ENCODE peak calls at places on chromosome 9, in nine cellular contexts. One of them, this sample, is unnamed.

GRCh38 chr9:99109522-99109921 is 4.6 kb downstream of the TGFBR1 start:
- DNase-seq in cardiac fibroblast: peak
- DNase-seq in AG10803: peak
- DNase-seq in GM10248: no peak
- DNase-seq in CD4-positive, alpha-beta T cell: no peak
- DNase-seq in BE2C: no peak
- DNase-seq in heart left ventricle: no peak
- DNase-seq in cardiac muscle cell: peak
- DNase-seq in HL-60: peak
- DNase-seq in this sample: no peak

GRCh38 chr9:128420060-128420650 is 502 bp upstream of the CERCAM start:
- DNase-seq in cardiac fibroblast: peak
- DNase-seq in AG10803: peak
- DNase-seq in GM10248: peak
- DNase-seq in CD4-positive, alpha-beta T cell: peak
- DNase-seq in BE2C: peak
- DNase-seq in heart left ventricle: peak
- DNase-seq in cardiac muscle cell: peak
- DNase-seq in HL-60: no peak
- DNase-seq in this sample: peak

GRCh38 chr9:123265833-123266232 is 2.6 kb downstream of the STRBP start:
- DNase-seq in cardiac fibroblast: no peak
- DNase-seq in AG10803: no peak
- DNase-seq in GM10248: no peak
- DNase-seq in CD4-positive, alpha-beta T cell: no peak
- DNase-seq in BE2C: no peak
- DNase-seq in heart left ventricle: no peak
- DNase-seq in cardiac muscle cell: no peak
- DNase-seq in HL-60: peak
- DNase-seq in this sample: no peak

GRCh38 chr9:27162045-27162444 is 53.0 kb downstream of the TEK start:
- DNase-seq in cardiac fibroblast: peak
- DNase-seq in AG10803: peak
- DNase-seq in GM10248: no peak
- DNase-seq in CD4-positive, alpha-beta T cell: no peak
- DNase-seq in BE2C: no peak
- DNase-seq in heart left ventricle: no peak
- DNase-seq in cardiac muscle cell: peak
- DNase-seq in HL-60: no peak
- DNase-seq in this sample: no peak

GRCh38 chr9:11194249-11194648 is 581.4 kb upstream of the PTPRD start:
- DNase-seq in cardiac fibroblast: no peak
- DNase-seq in AG10803: no peak
- DNase-seq in GM10248: no peak
- DNase-seq in CD4-positive, alpha-beta T cell: no peak
- DNase-seq in BE2C: no peak
- DNase-seq in heart left ventricle: peak
- DNase-seq in cardiac muscle cell: no peak
- DNase-seq in HL-60: no peak
- DNase-seq in this sample: no peak

GRCh38 chr9:135369401-135369800 is 110.2 kb upstream of the PPP1R26 start:
- DNase-seq in cardiac fibroblast: no peak
- DNase-seq in AG10803: no peak
- DNase-seq in GM10248: no peak
- DNase-seq in CD4-positive, alpha-beta T cell: no peak
- DNase-seq in BE2C: no peak
- DNase-seq in heart left ventricle: no peak
- DNase-seq in cardiac muscle cell: no peak
- DNase-seq in HL-60: no peak
- DNase-seq in this sample: no peak

GRCh38 chr9:104091708-104092107 is 2.4 kb upstream of the SMC2 start:
- DNase-seq in cardiac fibroblast: peak
- DNase-seq in AG10803: no peak
- DNase-seq in GM10248: peak
- DNase-seq in CD4-positive, alpha-beta T cell: no peak
- DNase-seq in BE2C: no peak
- DNase-seq in heart left ventricle: peak
- DNase-seq in cardiac muscle cell: peak
- DNase-seq in HL-60: peak
- DNase-seq in this sample: no peak

GRCh38 chr9:20582150-20582549 is 40.1 kb downstream of the MLLT3 start:
- DNase-seq in cardiac fibroblast: no peak
- DNase-seq in AG10803: no peak
- DNase-seq in GM10248: no peak
- DNase-seq in CD4-positive, alpha-beta T cell: no peak
- DNase-seq in BE2C: no peak
- DNase-seq in heart left ventricle: no peak
- DNase-seq in cardiac muscle cell: no peak
- DNase-seq in HL-60: no peak
- DNase-seq in this sample: no peak

GRCh38 chr9:127629468-127630081 is 17.5 kb downstream of the STXBP1 start:
- DNase-seq in cardiac fibroblast: no peak
- DNase-seq in AG10803: no peak
- DNase-seq in GM10248: no peak
- DNase-seq in CD4-positive, alpha-beta T cell: no peak
- DNase-seq in BE2C: no peak
- DNase-seq in heart left ventricle: no peak
- DNase-seq in cardiac muscle cell: no peak
- DNase-seq in HL-60: no peak
- DNase-seq in this sample: no peak

GRCh38 chr9:90309809-90310522 is 332.7 kb downstream of the DIRAS2 start:
- DNase-seq in cardiac fibroblast: no peak
- DNase-seq in AG10803: no peak
- DNase-seq in GM10248: no peak
- DNase-seq in CD4-positive, alpha-beta T cell: no peak
- DNase-seq in BE2C: no peak
- DNase-seq in heart left ventricle: no peak
- DNase-seq in cardiac muscle cell: no peak
- DNase-seq in HL-60: no peak
- DNase-seq in this sample: no peak

GRCh38 chr9:1871486-1872181 is 143.5 kb upstream of the SMARCA2 start:
- DNase-seq in cardiac fibroblast: no peak
- DNase-seq in AG10803: peak
- DNase-seq in GM10248: no peak
- DNase-seq in CD4-positive, alpha-beta T cell: no peak
- DNase-seq in BE2C: no peak
- DNase-seq in heart left ventricle: no peak
- DNase-seq in cardiac muscle cell: peak
- DNase-seq in HL-60: no peak
- DNase-seq in this sample: no peak

GRCh38 chr9:34185778-34186551 is 7.1 kb downstream of the UBAP1 start:
- DNase-seq in cardiac fibroblast: peak
- DNase-seq in AG10803: peak
- DNase-seq in GM10248: peak
- DNase-seq in CD4-positive, alpha-beta T cell: no peak
- DNase-seq in BE2C: no peak
- DNase-seq in heart left ventricle: peak
- DNase-seq in cardiac muscle cell: peak
- DNase-seq in HL-60: peak
- DNase-seq in this sample: no peak

GRCh38 chr9:134968011-134968822 is 50.5 kb upstream of the FCN1 start:
- DNase-seq in cardiac fibroblast: peak
- DNase-seq in AG10803: no peak
- DNase-seq in GM10248: no peak
- DNase-seq in CD4-positive, alpha-beta T cell: no peak
- DNase-seq in BE2C: peak
- DNase-seq in heart left ventricle: no peak
- DNase-seq in cardiac muscle cell: peak
- DNase-seq in HL-60: no peak
- DNase-seq in this sample: no peak

GRCh38 chr9:68627104-68627503 is 77.9 kb upstream of the PIP5K1B start:
- DNase-seq in cardiac fibroblast: no peak
- DNase-seq in AG10803: no peak
- DNase-seq in GM10248: no peak
- DNase-seq in CD4-positive, alpha-beta T cell: no peak
- DNase-seq in BE2C: no peak
- DNase-seq in heart left ventricle: no peak
- DNase-seq in cardiac muscle cell: no peak
- DNase-seq in HL-60: no peak
- DNase-seq in this sample: no peak

GRCh38 chr9:107541523-107541922 is 52.0 kb upstream of the KLF4 start:
- DNase-seq in cardiac fibroblast: no peak
- DNase-seq in AG10803: no peak
- DNase-seq in GM10248: peak
- DNase-seq in CD4-positive, alpha-beta T cell: no peak
- DNase-seq in BE2C: no peak
- DNase-seq in heart left ventricle: no peak
- DNase-seq in cardiac muscle cell: no peak
- DNase-seq in HL-60: no peak
- DNase-seq in this sample: no peak

GRCh38 chr9:130865921-130866320 is 30.7 kb downstream of the QRFP start:
- DNase-seq in cardiac fibroblast: no peak
- DNase-seq in AG10803: no peak
- DNase-seq in GM10248: no peak
- DNase-seq in CD4-positive, alpha-beta T cell: no peak
- DNase-seq in BE2C: no peak
- DNase-seq in heart left ventricle: no peak
- DNase-seq in cardiac muscle cell: no peak
- DNase-seq in HL-60: no peak
- DNase-seq in this sample: no peak

DNA sequence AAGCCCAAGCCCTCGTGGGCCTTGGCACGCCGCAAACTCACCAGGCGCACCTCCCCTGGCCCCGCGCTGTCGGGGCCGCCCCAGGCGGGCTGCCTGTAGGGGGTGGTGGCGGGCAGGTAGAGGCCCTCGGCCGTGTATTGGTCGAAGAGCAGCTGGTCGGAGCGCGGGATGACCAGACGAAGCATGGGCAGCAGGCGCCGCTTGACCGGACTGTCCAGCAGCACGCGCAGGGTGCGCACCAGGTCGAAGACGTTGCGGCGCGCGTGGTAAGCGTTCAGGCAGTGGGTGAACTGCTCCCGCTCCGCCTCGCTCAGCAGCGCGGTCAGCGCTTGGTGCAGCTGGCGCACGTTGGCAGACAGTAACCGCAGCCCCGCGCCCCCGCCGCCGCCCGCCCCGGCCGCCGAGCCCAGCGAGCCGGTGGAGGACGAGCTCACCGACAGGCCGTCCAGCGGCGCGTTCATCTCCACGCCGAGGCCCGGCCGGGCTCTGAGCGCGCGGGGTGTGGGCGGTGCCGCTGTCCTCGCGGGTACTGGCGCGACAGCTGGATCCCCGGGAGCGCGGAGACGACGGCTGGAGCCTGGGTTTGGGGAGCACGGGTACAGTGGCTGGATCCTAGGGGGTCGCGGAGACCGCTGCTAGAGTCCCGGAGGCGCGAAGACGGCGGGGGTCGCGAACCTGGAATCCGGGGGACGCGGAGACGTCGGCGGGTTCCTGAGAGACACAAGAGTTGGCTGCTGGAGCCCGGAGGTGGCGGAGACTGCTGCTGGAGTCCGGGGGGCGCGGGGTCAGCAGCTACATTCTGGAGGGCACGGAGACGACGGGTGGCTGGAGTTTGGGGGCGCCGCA is 709 bp downstream of the WHRN start:
- DNase-seq in cardiac fibroblast: peak
- DNase-seq in AG10803: peak
- DNase-seq in GM10248: peak
- DNase-seq in CD4-positive, alpha-beta T cell: peak
- DNase-seq in BE2C: peak
- DNase-seq in heart left ventricle: peak
- DNase-seq in cardiac muscle cell: peak
- DNase-seq in HL-60: no peak
- DNase-seq in this sample: peak
- TF ChIP-seq CTCF in cardiac fibroblast: peak
- TF ChIP-seq CTCF in AG10803: peak
- TF ChIP-seq CTCF in GM10248: peak
- TF ChIP-seq CTCF in CD4-positive, alpha-beta T cell: no peak
- TF ChIP-seq CTCF in BE2C: peak
- TF ChIP-seq CTCF in heart left ventricle: no peak
- TF ChIP-seq CTCF in cardiac muscle cell: peak
- TF ChIP-seq CTCF in HL-60: no peak
- TF ChIP-seq CTCF in this sample: peak

DNA sequence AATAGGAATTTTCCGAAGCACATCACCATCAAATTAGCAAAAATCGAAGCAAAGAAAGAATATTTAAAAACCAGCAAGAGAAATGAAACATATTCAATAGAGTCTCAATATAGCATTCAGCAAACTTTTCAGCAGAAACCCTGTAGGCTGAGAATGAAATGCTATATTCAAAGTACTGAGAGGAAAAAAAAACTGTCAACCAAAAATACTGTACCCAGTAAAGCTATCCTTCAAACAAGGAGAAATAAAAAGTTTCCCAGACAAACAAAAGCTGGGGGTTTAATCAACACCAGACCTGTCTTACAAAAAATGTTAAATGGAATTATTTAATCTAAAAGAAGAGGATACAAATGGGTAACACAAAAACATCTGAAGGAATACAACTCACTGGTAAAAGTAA is 116.0 kb downstream of the TRPM3 start:
- DNase-seq in cardiac fibroblast: no peak
- DNase-seq in AG10803: no peak
- DNase-seq in GM10248: no peak
- DNase-seq in CD4-positive, alpha-beta T cell: no peak
- DNase-seq in BE2C: no peak
- DNase-seq in heart left ventricle: no peak
- DNase-seq in cardiac muscle cell: no peak
- DNase-seq in HL-60: no peak
- DNase-seq in this sample: no peak
- TF ChIP-seq CTCF in cardiac fibroblast: no peak
- TF ChIP-seq CTCF in AG10803: no peak
- TF ChIP-seq CTCF in GM10248: no peak
- TF ChIP-seq CTCF in CD4-positive, alpha-beta T cell: no peak
- TF ChIP-seq CTCF in BE2C: no peak
- TF ChIP-seq CTCF in heart left ventricle: no peak
- TF ChIP-seq CTCF in cardiac muscle cell: no peak
- TF ChIP-seq CTCF in HL-60: no peak
- TF ChIP-seq CTCF in this sample: no peak

DNA sequence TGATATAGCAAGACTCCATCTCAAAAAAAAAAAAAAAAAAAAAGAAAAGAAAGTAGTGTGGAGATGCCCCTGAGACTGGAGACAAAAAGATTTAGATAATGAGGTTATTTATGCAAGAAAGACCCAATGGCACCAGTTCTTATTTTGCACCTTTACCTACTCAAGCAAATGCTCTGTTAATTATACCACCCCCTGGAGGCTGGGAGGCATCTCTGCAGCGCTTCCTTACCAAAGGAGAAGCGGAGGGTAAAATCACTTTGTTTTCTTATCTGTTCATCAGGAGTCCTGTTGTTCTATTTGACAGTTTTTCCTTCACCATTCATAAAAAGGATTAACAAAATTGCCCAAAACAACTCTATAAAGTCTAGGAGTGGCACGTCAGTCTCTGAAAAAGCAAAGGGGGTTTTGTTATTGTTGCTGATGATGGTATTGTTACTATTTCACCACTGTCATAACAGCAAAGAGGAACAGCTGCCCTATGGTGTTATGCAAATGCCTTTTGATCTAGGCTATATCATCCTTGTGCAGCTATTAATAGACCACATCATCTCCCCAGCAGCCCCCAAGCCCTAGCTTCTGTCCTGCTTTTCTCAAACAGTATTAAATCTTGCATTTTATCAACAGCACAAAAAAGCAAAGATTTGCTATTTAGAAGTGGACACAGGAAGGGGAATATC is 174.0 kb downstream of the PALM2AKAP2 start:
- DNase-seq in cardiac fibroblast: no peak
- DNase-seq in AG10803: no peak
- DNase-seq in GM10248: no peak
- DNase-seq in CD4-positive, alpha-beta T cell: no peak
- DNase-seq in BE2C: no peak
- DNase-seq in heart left ventricle: no peak
- DNase-seq in cardiac muscle cell: no peak
- DNase-seq in HL-60: no peak
- DNase-seq in this sample: no peak
- TF ChIP-seq CTCF in cardiac fibroblast: peak
- TF ChIP-seq CTCF in AG10803: no peak
- TF ChIP-seq CTCF in GM10248: no peak
- TF ChIP-seq CTCF in CD4-positive, alpha-beta T cell: no peak
- TF ChIP-seq CTCF in BE2C: peak
- TF ChIP-seq CTCF in heart left ventricle: no peak
- TF ChIP-seq CTCF in cardiac muscle cell: no peak
- TF ChIP-seq CTCF in HL-60: no peak
- TF ChIP-seq CTCF in this sample: peak

GRCh38 chr9:88076286-88077070 is 61.8 kb downstream of the SPATA31C2 start:
- DNase-seq in cardiac fibroblast: peak
- DNase-seq in AG10803: peak
- DNase-seq in GM10248: no peak
- DNase-seq in CD4-positive, alpha-beta T cell: peak
- DNase-seq in BE2C: peak
- DNase-seq in heart left ventricle: peak
- DNase-seq in cardiac muscle cell: peak
- DNase-seq in HL-60: peak
- DNase-seq in this sample: no peak
- TF ChIP-seq CTCF in cardiac fibroblast: peak
- TF ChIP-seq CTCF in AG10803: no peak
- TF ChIP-seq CTCF in GM10248: no peak
- TF ChIP-seq CTCF in CD4-positive, alpha-beta T cell: no peak
- TF ChIP-seq CTCF in BE2C: peak
- TF ChIP-seq CTCF in heart left ventricle: no peak
- TF ChIP-seq CTCF in cardiac muscle cell: peak
- TF ChIP-seq CTCF in HL-60: no peak
- TF ChIP-seq CTCF in this sample: peak

This sample was measured in osteocyte.